ENCODE peak calls at places on chromosomes 5 and 9, in five cellular contexts. One of them, this sample, is unnamed.

GRCh38 chr9:106834888-106835287 is 28.1 kb upstream of the ZNF462 start:
- DNase-seq in CD8-positive, alpha-beta memory T cell: no peak
- DNase-seq in activated CD8-positive, alpha-beta memory T cell treated with anti-CD3 and anti-CD28 coated beads for 24 hours: no peak
- DNase-seq in cardiac fibroblast: no peak
- DNase-seq in fibroblast of lung: no peak
- DNase-seq in this sample: no peak

GRCh38 chr9:7316458-7316795 is 483.2 kb downstream of the DMAC1 start:
- DNase-seq in cardiac fibroblast: no peak
- DNase-seq in CD8-positive, alpha-beta memory T cell: no peak
- DNase-seq in activated CD8-positive, alpha-beta memory T cell treated with anti-CD3 and anti-CD28 coated beads for 24 hours: no peak
- DNase-seq in fibroblast of lung: no peak
- DNase-seq in this sample: no peak

GRCh38 chr5:75054110-75054930 is 2.0 kb upstream of the GCNT4 start:
- DNase-seq in activated CD8-positive, alpha-beta memory T cell treated with anti-CD3 and anti-CD28 coated beads for 24 hours: no peak
- DNase-seq in CD8-positive, alpha-beta memory T cell: no peak
- DNase-seq in cardiac fibroblast: peak; percentile 64
- DNase-seq in fibroblast of lung: peak; percentile 50
- DNase-seq in this sample: peak; percentile 38

GRCh38 chr9:117304613-117305012 is 110.2 kb downstream of the ASTN2 start:
- DNase-seq in activated CD8-positive, alpha-beta memory T cell treated with anti-CD3 and anti-CD28 coated beads for 24 hours: no peak
- DNase-seq in CD8-positive, alpha-beta memory T cell: no peak
- DNase-seq in cardiac fibroblast: no peak
- DNase-seq in fibroblast of lung: no peak
- DNase-seq in this sample: no peak

GRCh38 chr5:107652839-107653607 is 17.7 kb downstream of the EFNA5 start:
- DNase-seq in cardiac fibroblast: peak; percentile 6
- DNase-seq in fibroblast of lung: no peak
- DNase-seq in CD8-positive, alpha-beta memory T cell: no peak
- DNase-seq in activated CD8-positive, alpha-beta memory T cell treated with anti-CD3 and anti-CD28 coated beads for 24 hours: no peak
- DNase-seq in this sample: no peak

GRCh38 chr5:130272837-130273236 is 368.6 kb downstream of the CHSY3 start:
- DNase-seq in activated CD8-positive, alpha-beta memory T cell treated with anti-CD3 and anti-CD28 coated beads for 24 hours: no peak
- DNase-seq in CD8-positive, alpha-beta memory T cell: no peak
- DNase-seq in fibroblast of lung: no peak
- DNase-seq in cardiac fibroblast: no peak
- DNase-seq in this sample: no peak

GRCh38 chr5:122154910-122155309 is 25.6 kb downstream of the ZNF474 start:
- DNase-seq in fibroblast of lung: peak; percentile 88
- DNase-seq in cardiac fibroblast: peak; percentile 71
- DNase-seq in activated CD8-positive, alpha-beta memory T cell treated with anti-CD3 and anti-CD28 coated beads for 24 hours: no peak
- DNase-seq in CD8-positive, alpha-beta memory T cell: no peak
- DNase-seq in this sample: peak; percentile 89

GRCh38 chr5:14829396-14829795 is 42.2 kb downstream of the ANKH start:
- DNase-seq in CD8-positive, alpha-beta memory T cell: no peak
- DNase-seq in activated CD8-positive, alpha-beta memory T cell treated with anti-CD3 and anti-CD28 coated beads for 24 hours: no peak
- DNase-seq in fibroblast of lung: no peak
- DNase-seq in cardiac fibroblast: peak; percentile 34
- DNase-seq in this sample: no peak

GRCh38 chr5:106415541-106415940 is 1255.2 kb downstream of the EFNA5 start:
- DNase-seq in CD8-positive, alpha-beta memory T cell: no peak
- DNase-seq in activated CD8-positive, alpha-beta memory T cell treated with anti-CD3 and anti-CD28 coated beads for 24 hours: no peak
- DNase-seq in fibroblast of lung: peak; percentile 79
- DNase-seq in cardiac fibroblast: peak; percentile 19
- DNase-seq in this sample: peak; percentile 29

GRCh38 chr9:108282872-108283271 is 572.9 kb downstream of the ACTL7B start:
- DNase-seq in activated CD8-positive, alpha-beta memory T cell treated with anti-CD3 and anti-CD28 coated beads for 24 hours: no peak
- DNase-seq in CD8-positive, alpha-beta memory T cell: no peak
- DNase-seq in fibroblast of lung: no peak
- DNase-seq in cardiac fibroblast: peak; percentile 9
- DNase-seq in this sample: peak; percentile 36

GRCh38 chr9:37528652-37529072 is 42.9 kb downstream of the POLR1E start:
- DNase-seq in CD8-positive, alpha-beta memory T cell: no peak
- DNase-seq in cardiac fibroblast: no peak
- DNase-seq in activated CD8-positive, alpha-beta memory T cell treated with anti-CD3 and anti-CD28 coated beads for 24 hours: no peak
- DNase-seq in fibroblast of lung: peak; percentile 27
- DNase-seq in this sample: peak; percentile 25

GRCh38 chr5:63346451-63346850 is 615.8 kb downstream of the HTR1A start:
- DNase-seq in CD8-positive, alpha-beta memory T cell: no peak
- DNase-seq in cardiac fibroblast: no peak
- DNase-seq in fibroblast of lung: no peak
- DNase-seq in activated CD8-positive, alpha-beta memory T cell treated with anti-CD3 and anti-CD28 coated beads for 24 hours: no peak
- DNase-seq in this sample: no peak

GRCh38 chr9:123049589-123050222 is 16.2 kb downstream of the GPR21 start:
- DNase-seq in CD8-positive, alpha-beta memory T cell: no peak
- DNase-seq in fibroblast of lung: peak; percentile 84
- DNase-seq in cardiac fibroblast: peak; percentile 86
- DNase-seq in activated CD8-positive, alpha-beta memory T cell treated with anti-CD3 and anti-CD28 coated beads for 24 hours: no peak
- DNase-seq in this sample: peak; percentile 66